ENCODE peak calls at places on chromosomes 5 and 9, in six cellular contexts. G, U, D, Q, R and T are unnamed samples.

GRCh38 chr9:109856785-109857184 is 76.8 kb downstream of the PALM2AKAP2 start:
- DNase-seq in D (no peak), G (peak), U (no peak), Q (no peak), R (no peak), T (no peak)

GRCh38 chr5:142529626-142530278 is 156.1 kb downstream of the FGF1 start:
- DNase-seq in Q (no peak), D (no peak), G (peak), U (no peak), R (peak), T (no peak)

GRCh38 chr5:65769539-65769938 is 47.5 kb downstream of the NLN start:
- DNase-seq in Q (no peak), G (peak), U (peak), R (peak), D (no peak), T (peak)

GRCh38 chr9:76866689-76867088 is 39.2 kb downstream of the PRUNE2 start:
- DNase-seq in G (peak), D (no peak), R (peak), Q (no peak), U (peak), T (peak)

GRCh38 chr9:136088481-136088938 is 6.6 kb downstream of the NACC2 start:
- DNase-seq in G (no peak), Q (no peak), R (no peak), U (no peak), D (no peak), T (no peak)

GRCh38 chr5:42855811-42856210 is 44.1 kb upstream of the SELENOP start:
- DNase-seq in Q (no peak), R (no peak), U (no peak), G (no peak), D (no peak), T (no peak)

GRCh38 chr9:73536403-73536802 is 384.7 kb downstream of the ANXA1 start:
- DNase-seq in G (no peak), R (no peak), U (no peak), Q (no peak), D (no peak), T (no peak)

GRCh38 chr5:146732966-146733365 is 145.6 kb downstream of the PPP2R2B start:
- DNase-seq in D (no peak), Q (no peak), R (no peak), U (no peak), G (peak), T (no peak)

GRCh38 chr9:89179920-89180667 is 1.5 kb upstream of the SHC3 start:
- DNase-seq in G (peak), U (peak), R (peak), Q (peak), D (peak), T (peak)

GRCh38 chr5:147567917-147568598 is 58.2 kb upstream of the DPYSL3 start:
- DNase-seq in D (no peak), G (peak), U (peak), R (peak), Q (peak), T (no peak)

GRCh38 chr5:150641006-150641570 is 628 bp downstream of the SYNPO start:
- DNase-seq in G (peak), R (peak), Q (no peak), U (peak), D (no peak), T (no peak)

GRCh38 chr5:32538031-32538547 is 47.3 kb upstream of the SUB1 start:
- DNase-seq in D (no peak), R (no peak), U (no peak), Q (no peak), G (no peak), T (no peak)

GRCh38 chr5:50623666-50624065 is 42.8 kb upstream of the PARP8 start:
- DNase-seq in U (no peak), Q (no peak), D (no peak), R (no peak), G (no peak), T (no peak)